ENCODE peak calls at places on chromosomes 16 and 17, in ten cellular contexts. One of them, this sample, is unnamed. For H3K4me1 and H3K9me3, the result is how much of the 10 kb centered on the place peaks cover.

GRCh38 chr17:48441231-48441711 is 11.3 kb upstream of the SKAP1 start:
- DNase-seq in transverse colon: no peak
- DNase-seq in uterus: no peak
- DNase-seq in Peyer's patch: no peak
- DNase-seq in SK-N-SH: no peak
- DNase-seq in A549: no peak
- DNase-seq in cardiac muscle cell: peak
- DNase-seq in adrenal gland: no peak
- DNase-seq in ovary: no peak
- DNase-seq in heart left ventricle: no peak
- DNase-seq in this sample: no peak

GRCh38 chr16:60166-60565 is 6.5 kb downstream of the SNRNP25 start:
- DNase-seq in ovary: no peak
- DNase-seq in heart left ventricle: no peak
- DNase-seq in transverse colon: no peak
- DNase-seq in Peyer's patch: no peak
- DNase-seq in uterus: no peak
- DNase-seq in cardiac muscle cell: no peak
- DNase-seq in adrenal gland: no peak
- DNase-seq in SK-N-SH: no peak
- DNase-seq in A549: no peak
- DNase-seq in this sample: no peak

GRCh38 chr16:10776280-10776679 is 32.6 kb downstream of the NUBP1 start:
- DNase-seq in A549: no peak
- DNase-seq in SK-N-SH: no peak
- DNase-seq in transverse colon: no peak
- DNase-seq in adrenal gland: no peak
- DNase-seq in cardiac muscle cell: no peak
- DNase-seq in ovary: no peak
- DNase-seq in Peyer's patch: no peak
- DNase-seq in heart left ventricle: no peak
- DNase-seq in uterus: no peak
- DNase-seq in this sample: no peak

GRCh38 chr16:4537376-4538066 is 1.1 kb downstream of the CDIP1 start:
- DNase-seq in A549: no peak
- DNase-seq in SK-N-SH: peak
- DNase-seq in uterus: peak
- DNase-seq in adrenal gland: peak
- DNase-seq in ovary: peak
- DNase-seq in Peyer's patch: no peak
- DNase-seq in transverse colon: no peak
- DNase-seq in heart left ventricle: no peak
- DNase-seq in cardiac muscle cell: no peak
- DNase-seq in this sample: peak

GRCh38 chr17:69339937-69340336 is 13.0 kb upstream of the ABCA5 start:
- DNase-seq in cardiac muscle cell: no peak
- DNase-seq in SK-N-SH: no peak
- DNase-seq in ovary: no peak
- DNase-seq in A549: no peak
- DNase-seq in uterus: no peak
- DNase-seq in Peyer's patch: no peak
- DNase-seq in heart left ventricle: no peak
- DNase-seq in transverse colon: no peak
- DNase-seq in adrenal gland: no peak
- DNase-seq in this sample: no peak

GRCh38 chr17:39209317-39210092 is 9.4 kb downstream of the RPL19 start:
- DNase-seq in uterus: peak
- DNase-seq in transverse colon: peak
- DNase-seq in cardiac muscle cell: peak
- DNase-seq in ovary: peak
- DNase-seq in A549: no peak
- DNase-seq in heart left ventricle: peak
- DNase-seq in Peyer's patch: no peak
- DNase-seq in SK-N-SH: peak
- DNase-seq in adrenal gland: peak
- DNase-seq in this sample: peak

GRCh38 chr17:59165933-59166342 is 10.4 kb downstream of the PRR11 start:
- DNase-seq in heart left ventricle: no peak
- DNase-seq in transverse colon: peak
- DNase-seq in ovary: no peak
- DNase-seq in A549: peak
- DNase-seq in Peyer's patch: no peak
- DNase-seq in cardiac muscle cell: peak
- DNase-seq in uterus: no peak
- DNase-seq in SK-N-SH: peak
- DNase-seq in adrenal gland: peak
- DNase-seq in this sample: peak

GRCh38 chr16:57797526-57798266 is 4.6 kb downstream of the KIFC3 start:
- DNase-seq in Peyer's patch: peak
- DNase-seq in heart left ventricle: no peak
- DNase-seq in transverse colon: no peak
- DNase-seq in adrenal gland: no peak
- DNase-seq in uterus: no peak
- DNase-seq in A549: peak
- DNase-seq in SK-N-SH: no peak
- DNase-seq in cardiac muscle cell: no peak
- DNase-seq in ovary: no peak
- DNase-seq in this sample: peak

GRCh38 chr17:47866941-47867340 is 16.0 kb upstream of the SP6 start:
- DNase-seq in A549: no peak
- DNase-seq in transverse colon: no peak
- DNase-seq in Peyer's patch: no peak
- DNase-seq in adrenal gland: no peak
- DNase-seq in heart left ventricle: no peak
- DNase-seq in cardiac muscle cell: peak
- DNase-seq in ovary: no peak
- DNase-seq in SK-N-SH: no peak
- DNase-seq in uterus: no peak
- DNase-seq in this sample: no peak

DNA sequence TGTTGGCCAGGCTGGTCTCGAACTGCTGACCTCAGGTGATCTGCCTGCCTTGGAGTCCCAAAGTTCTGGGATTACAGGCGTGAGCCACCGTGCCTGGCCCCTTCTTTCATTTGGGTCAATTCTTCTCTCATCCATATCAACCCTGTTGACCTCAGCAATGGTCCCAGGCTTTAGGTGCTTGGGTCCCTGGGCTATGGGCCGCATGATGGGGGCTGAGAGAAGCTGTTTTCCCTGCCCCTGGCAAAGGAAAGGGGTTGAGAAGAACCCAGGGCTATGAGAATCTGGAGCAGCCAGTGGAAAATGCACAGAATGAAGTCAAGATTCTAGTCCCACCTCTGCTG is 90.2 kb upstream of the TOB1 start:
- DNase-seq in transverse colon: no peak
- DNase-seq in heart left ventricle: no peak
- DNase-seq in uterus: no peak
- DNase-seq in Peyer's patch: no peak
- DNase-seq in A549: no peak
- DNase-seq in adrenal gland: no peak
- DNase-seq in ovary: no peak
- DNase-seq in SK-N-SH: no peak
- DNase-seq in cardiac muscle cell: no peak
- DNase-seq in this sample: no peak
- H3K4me1 ChIP-seq in transverse colon: under half
- H3K4me1 ChIP-seq in heart left ventricle: under half
- H3K4me1 ChIP-seq in uterus: under half
- H3K4me1 ChIP-seq in Peyer's patch: under half
- H3K4me1 ChIP-seq in A549: under half
- H3K4me1 ChIP-seq in adrenal gland: under half
- H3K4me1 ChIP-seq in ovary: under half
- H3K4me1 ChIP-seq in SK-N-SH: half or more
- H3K4me1 ChIP-seq in cardiac muscle cell: under half
- H3K4me1 ChIP-seq in this sample: under half

GRCh38 chr16:54197758-54198157 is 88.8 kb downstream of the IRX3 start:
- DNase-seq in SK-N-SH: no peak
- DNase-seq in transverse colon: no peak
- DNase-seq in cardiac muscle cell: no peak
- DNase-seq in adrenal gland: no peak
- DNase-seq in uterus: no peak
- DNase-seq in A549: no peak
- DNase-seq in ovary: no peak
- DNase-seq in Peyer's patch: no peak
- DNase-seq in heart left ventricle: no peak
- DNase-seq in this sample: no peak
- TF ChIP-seq CTCF in SK-N-SH: no peak
- TF ChIP-seq CTCF in transverse colon: no peak
- TF ChIP-seq CTCF in cardiac muscle cell: no peak
- TF ChIP-seq CTCF in adrenal gland: no peak
- TF ChIP-seq CTCF in uterus: no peak
- TF ChIP-seq CTCF in A549: no peak
- TF ChIP-seq CTCF in ovary: no peak
- TF ChIP-seq CTCF in Peyer's patch: no peak
- TF ChIP-seq CTCF in heart left ventricle: no peak
- TF ChIP-seq CTCF in this sample: no peak

GRCh38 chr16:72711823-72712222 is 336.1 kb downstream of the ZFHX3 start:
- DNase-seq in ovary: no peak
- DNase-seq in SK-N-SH: no peak
- DNase-seq in heart left ventricle: no peak
- DNase-seq in A549: no peak
- DNase-seq in transverse colon: no peak
- DNase-seq in adrenal gland: no peak
- DNase-seq in uterus: no peak
- DNase-seq in cardiac muscle cell: no peak
- DNase-seq in Peyer's patch: no peak
- DNase-seq in this sample: no peak
- H3K9me3 ChIP-seq in ovary: under half
- H3K9me3 ChIP-seq in SK-N-SH: under half
- H3K9me3 ChIP-seq in heart left ventricle: half or more
- H3K9me3 ChIP-seq in A549: under half
- H3K9me3 ChIP-seq in transverse colon: under half
- H3K9me3 ChIP-seq in adrenal gland: under half
- H3K9me3 ChIP-seq in uterus: under half
- H3K9me3 ChIP-seq in cardiac muscle cell: under half
- H3K9me3 ChIP-seq in Peyer's patch: under half
- H3K9me3 ChIP-seq in this sample: under half

GRCh38 chr16:85357924-85358505 is 245.7 kb upstream of the CIBAR2 start:
- DNase-seq in A549: no peak
- DNase-seq in heart left ventricle: no peak
- DNase-seq in transverse colon: no peak
- DNase-seq in ovary: no peak
- DNase-seq in SK-N-SH: no peak
- DNase-seq in cardiac muscle cell: no peak
- DNase-seq in uterus: no peak
- DNase-seq in adrenal gland: no peak
- DNase-seq in Peyer's patch: no peak
- DNase-seq in this sample: no peak
- H3K4me1 ChIP-seq in A549: under half
- H3K4me1 ChIP-seq in heart left ventricle: under half
- H3K4me1 ChIP-seq in transverse colon: under half
- H3K4me1 ChIP-seq in ovary: under half
- H3K4me1 ChIP-seq in SK-N-SH: half or more
- H3K4me1 ChIP-seq in cardiac muscle cell: under half
- H3K4me1 ChIP-seq in uterus: under half
- H3K4me1 ChIP-seq in adrenal gland: under half
- H3K4me1 ChIP-seq in Peyer's patch: under half
- H3K4me1 ChIP-seq in this sample: under half

GRCh38 chr17:74785096-74785980 is 9.2 kb upstream of the NAT9 start:
- DNase-seq in heart left ventricle: no peak
- DNase-seq in Peyer's patch: no peak
- DNase-seq in SK-N-SH: no peak
- DNase-seq in cardiac muscle cell: no peak
- DNase-seq in A549: no peak
- DNase-seq in adrenal gland: no peak
- DNase-seq in uterus: no peak
- DNase-seq in transverse colon: no peak
- DNase-seq in ovary: no peak
- DNase-seq in this sample: no peak
- TF ChIP-seq CTCF in heart left ventricle: no peak
- TF ChIP-seq CTCF in Peyer's patch: no peak
- TF ChIP-seq CTCF in SK-N-SH: no peak
- TF ChIP-seq CTCF in cardiac muscle cell: no peak
- TF ChIP-seq CTCF in A549: no peak
- TF ChIP-seq CTCF in adrenal gland: no peak
- TF ChIP-seq CTCF in uterus: no peak
- TF ChIP-seq CTCF in transverse colon: no peak
- TF ChIP-seq CTCF in ovary: no peak
- TF ChIP-seq CTCF in this sample: peak

This sample was measured in endodermal cell.